ENCODE peak calls at places on chromosomes 7 and 10, in five cellular contexts. K is brain microvascular endothelial cell, D is IMR-90, I is HL-60, R is iPS DF 6.9. V is an unnamed sample.

GRCh38 chr7:127850195-127850594 is 181.0 kb downstream of the LRRC4 start:
- DNase-seq in I (no peak), R (no peak), D (peak), K (no peak), V (no peak)

GRCh38 chr7:28309684-28310083 is 102.6 kb upstream of the CREB5 start:
- DNase-seq in D (no peak), I (no peak), K (no peak), R (no peak), V (peak)

GRCh38 chr10:119401671-119402395 is 140.7 kb downstream of the RGS10 start:
- DNase-seq in D (peak), R (no peak), I (no peak), K (peak), V (peak)

GRCh38 chr10:28120043-28120749 is 121.3 kb upstream of the ODAD2 start:
- DNase-seq in R (no peak), K (no peak), I (no peak), D (no peak), V (no peak)

GRCh38 chr10:85786401-85786899 is 580.1 kb downstream of the GRID1 start:
- DNase-seq in I (no peak), D (no peak), R (no peak), K (no peak), V (peak)

GRCh38 chr7:116954443-116954838 is 1.1 kb downstream of the ST7 start:
- DNase-seq in D (no peak), R (no peak), I (no peak), K (no peak), V (no peak)

GRCh38 chr10:22552888-22553378 is 161.4 kb downstream of the PIP4K2A start:
- DNase-seq in D (peak), K (no peak), I (no peak), R (no peak), V (peak)

GRCh38 chr7:73652541-73652949 is 15.1 kb upstream of the VPS37D start:
- DNase-seq in D (no peak), K (no peak), I (no peak), R (no peak), V (no peak)

GRCh38 chr7:114218283-114218682 is 196.3 kb upstream of the FOXP2 start:
- DNase-seq in I (no peak), R (no peak), K (no peak), D (no peak), V (no peak)

GRCh38 chr7:39616138-39616537 is 7.2 kb upstream of the RALA start:
- DNase-seq in R (no peak), I (no peak), D (peak), K (peak), V (no peak)

GRCh38 chr10:132546567-132547420 is 9.2 kb downstream of the INPP5A start:
- DNase-seq in R (no peak), K (no peak), I (no peak), D (no peak), V (no peak)

GRCh38 chr10:8061274-8062211 is 7.1 kb downstream of the GATA3 start:
- DNase-seq in R (no peak), D (no peak), I (no peak), K (no peak), V (no peak)

GRCh38 chr10:21257919-21258318 is 267.6 kb downstream of the SKIDA1 start:
- DNase-seq in I (no peak), D (peak), K (peak), R (no peak), V (no peak)

GRCh38 chr10:73899401-73899780 is 11.5 kb upstream of the PLAU start:
- DNase-seq in D (peak), K (peak), R (no peak), I (no peak), V (peak)

GRCh38 chr7:134850048-134850447 is 70.6 kb downstream of the CALD1 start:
- DNase-seq in K (peak), I (no peak), R (no peak), D (peak), V (no peak)

GRCh38 chr7:134851141-134851540 is 71.7 kb downstream of the CALD1 start:
- DNase-seq in R (no peak), D (no peak), K (no peak), I (no peak), V (no peak)

GRCh38 chr7:134845461-134845860 is 66.0 kb downstream of the CALD1 start:
- DNase-seq in I (no peak), K (no peak), D (no peak), R (no peak), V (no peak)

GRCh38 chr7:134844200-134844599 is 64.8 kb downstream of the CALD1 start:
- DNase-seq in K (no peak), D (no peak), I (no peak), R (no peak), V (no peak)

DNA sequence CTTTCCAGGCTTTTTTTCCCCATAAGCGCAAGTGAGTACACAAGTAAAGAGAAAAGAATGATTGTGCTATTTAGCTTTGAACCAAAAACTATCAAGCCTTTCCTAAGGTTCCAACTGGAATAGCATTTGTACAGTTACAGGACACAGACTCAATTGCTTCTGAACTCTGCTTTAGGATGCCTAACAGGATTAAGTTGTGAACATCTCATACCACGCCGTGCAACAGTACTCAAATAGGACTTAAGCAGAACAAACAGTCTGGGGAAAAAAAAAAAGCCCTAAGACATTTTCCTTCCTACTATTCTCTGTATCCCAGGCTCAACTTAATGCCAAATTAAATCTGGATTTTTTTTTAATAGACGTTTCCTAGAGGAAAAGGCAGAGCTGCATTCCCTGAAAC is 68.4 kb downstream of the CALD1 start:
- DNase-seq in K (no peak), R (no peak), I (no peak), D (no peak), V (no peak)
- H3K27ac ChIP-seq in K (no peak), R (no peak), I (no peak), D (no peak), V (no peak)

DNA sequence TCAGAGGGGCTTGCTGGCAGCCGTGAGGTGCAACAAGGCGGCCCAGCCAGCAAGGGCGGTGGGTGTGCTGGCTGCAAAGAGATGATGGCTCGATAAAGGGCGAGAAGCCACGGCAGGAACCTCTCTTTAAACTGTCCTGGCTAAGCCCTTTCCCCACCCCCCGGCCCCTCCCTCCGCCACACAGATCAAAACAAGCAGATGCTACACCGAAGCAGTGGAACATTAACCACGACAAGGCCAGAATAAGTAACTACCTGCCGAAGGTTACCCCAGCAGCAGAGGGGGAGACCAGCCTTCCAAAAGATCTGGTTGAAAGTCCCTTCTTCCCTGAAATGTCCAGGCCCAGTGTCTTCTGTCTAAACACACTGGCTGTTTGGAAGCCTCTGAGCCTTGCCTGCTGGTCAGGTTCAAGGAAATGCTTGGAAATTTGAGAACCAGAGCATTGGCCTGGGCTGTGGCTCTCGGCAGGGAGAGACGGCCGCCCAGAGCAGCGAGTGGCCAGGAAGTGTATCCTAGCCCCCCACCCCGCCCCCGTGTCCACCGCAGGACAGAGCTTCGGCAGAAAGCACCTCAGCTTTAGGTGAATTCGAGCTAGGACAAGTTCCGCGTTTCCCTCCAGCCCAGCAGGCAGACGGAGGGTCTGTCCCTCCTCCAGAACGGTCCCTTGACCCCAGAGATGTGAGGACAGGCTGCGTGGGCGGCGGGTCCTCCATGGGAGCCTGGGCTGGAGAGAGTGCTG is 2.1 kb downstream of the FAM20C start:
- DNase-seq in I (no peak), R (no peak), D (peak), K (peak), V (peak)
- H3K27ac ChIP-seq in I (no peak), R (no peak), D (peak), K (peak), V (peak)

DNA sequence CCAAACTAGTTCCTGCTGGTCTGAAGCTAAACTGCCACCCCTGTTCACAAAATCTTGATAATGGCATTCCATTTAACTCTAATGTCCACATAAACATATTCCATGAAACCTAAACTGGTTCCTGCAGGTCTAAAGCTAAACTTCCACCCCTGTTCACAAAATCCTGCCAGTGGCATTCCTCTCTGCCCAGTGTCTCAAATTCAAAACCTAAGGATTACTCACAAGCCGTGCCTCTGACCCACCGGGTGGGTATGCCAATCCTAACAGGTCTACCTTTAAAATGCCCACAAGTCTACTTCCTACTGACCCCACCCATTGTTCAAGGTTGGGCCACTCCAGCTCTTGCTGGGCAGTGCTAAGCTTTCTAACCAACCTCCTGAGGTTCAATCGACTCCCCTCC is 87.9 kb downstream of the TNS3 start:
- DNase-seq in K (no peak), D (no peak), I (no peak), R (no peak), V (no peak)
- H3K27ac ChIP-seq in K (peak), D (no peak), I (no peak), R (no peak), V (peak)

GRCh38 chr10:60310746-60311145 is 78.9 kb downstream of the ANK3 start:
- DNase-seq in R (no peak), D (no peak), I (no peak), K (no peak), V (no peak)

GRCh38 chr10:60311821-60312220 is 77.9 kb downstream of the ANK3 start:
- DNase-seq in D (no peak), I (no peak), K (no peak), R (no peak), V (no peak)

GRCh38 chr10:60314306-60314940 is 75.3 kb downstream of the ANK3 start:
- DNase-seq in I (no peak), R (no peak), K (peak), D (peak), V (peak)

GRCh38 chr10:60313589-60313952 is 76.1 kb downstream of the ANK3 start:
- DNase-seq in R (no peak), D (no peak), K (no peak), I (no peak), V (no peak)

DNA sequence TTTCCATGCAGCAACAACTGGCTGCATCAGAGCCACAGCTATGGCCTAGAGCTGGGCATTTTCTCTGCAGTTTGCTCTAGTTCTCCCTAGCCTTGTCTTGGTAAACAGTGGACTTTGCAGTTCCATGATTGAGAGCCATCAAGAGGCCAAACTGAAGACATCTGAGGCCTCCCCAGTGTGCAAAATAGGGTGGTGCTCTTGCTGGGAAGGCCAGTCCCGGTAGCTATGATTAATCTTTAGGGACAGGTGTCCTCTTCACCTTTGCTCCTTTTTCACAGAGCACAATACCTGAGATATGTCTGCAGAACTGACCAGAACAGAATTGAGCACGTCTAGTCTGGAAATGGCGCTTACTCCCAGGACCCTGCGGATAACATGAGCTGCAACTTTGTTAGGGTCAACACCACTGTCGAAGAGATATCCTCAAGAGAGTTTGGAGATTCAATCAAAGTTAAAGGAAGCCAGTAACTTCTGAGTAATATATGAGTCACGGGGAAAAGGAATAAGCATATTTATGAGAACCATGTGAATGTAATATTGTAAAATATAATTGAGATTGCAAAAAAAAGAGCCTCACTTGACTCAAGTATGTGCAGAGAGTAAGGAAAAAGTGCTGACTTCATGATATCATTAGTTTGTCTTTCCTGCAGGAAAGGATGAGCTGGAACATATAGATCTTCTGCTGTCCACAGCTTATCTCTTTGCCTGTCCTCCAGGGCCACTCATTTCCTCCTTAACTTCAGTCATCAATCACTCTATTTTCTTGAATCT is 76.7 kb downstream of the ANK3 start:
- DNase-seq in R (no peak), I (no peak), K (peak), D (peak), V (no peak)
- H3K27ac ChIP-seq in R (no peak), I (no peak), K (peak), D (no peak), V (no peak)

DNA sequence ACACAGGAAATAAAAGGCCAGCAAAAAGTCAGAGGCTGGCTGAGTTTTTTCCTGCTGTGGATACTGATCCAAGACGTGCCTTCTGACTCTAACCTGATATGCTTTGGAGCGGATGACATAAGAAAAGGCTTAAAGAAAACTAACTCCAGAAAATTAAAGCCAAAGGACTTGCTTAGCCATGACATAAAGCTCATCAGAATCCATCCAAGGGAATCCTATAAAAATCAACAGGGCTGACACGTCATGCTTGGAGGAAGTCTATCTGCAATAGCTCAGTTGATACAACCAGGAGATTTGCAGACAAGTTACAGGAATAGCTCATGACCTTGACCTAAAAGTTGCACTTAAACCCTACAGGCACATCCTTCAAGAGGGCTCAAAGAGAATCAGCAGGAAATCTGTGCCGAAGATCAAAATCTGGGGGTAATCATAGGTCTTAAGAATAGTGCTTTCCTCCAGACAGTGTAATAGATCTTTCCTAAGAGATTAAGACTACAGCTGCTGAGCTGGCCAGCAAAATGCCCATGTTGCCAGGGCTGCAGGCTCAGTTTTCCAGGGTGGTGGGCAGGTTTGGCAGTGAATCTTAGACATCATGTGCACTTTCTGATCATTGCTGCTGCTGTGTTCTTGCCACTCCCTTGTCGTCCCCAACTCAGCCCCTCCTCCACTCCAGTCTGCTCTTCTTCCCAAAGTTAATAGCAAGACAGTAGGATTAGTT is 111.5 kb upstream of the SVIL start:
- DNase-seq in I (no peak), K (peak), D (peak), R (no peak), V (no peak)
- H3K27ac ChIP-seq in I (no peak), K (no peak), D (no peak), R (no peak), V (no peak)